ENCODE peak calls at places on chromosomes 2 and 18, in ten cellular contexts. R is pancreas; S is HFFc6; N is RWPE1; Z is CD4-positive, alpha-beta T cell; P is ovary; M is sigmoid colon; B is psoas muscle; C is HFF-Myc; V is cardiac muscle cell. E is an unnamed sample.

GRCh38 chr2:73013941-73014340 is 57.6 kb downstream of the SFXN5 start:
- DNase-seq in S (no peak), V (peak; percentile 41), P (no peak), R (no peak), C (no peak), B (no peak), M (no peak), Z (no peak), N (peak; percentile 26), E (no peak)

GRCh38 chr2:217804338-217804737 is 198.5 kb downstream of the TNS1 start:
- DNase-seq in Z (no peak), P (peak; percentile 11), B (no peak), M (peak; percentile 67), C (no peak), S (no peak), V (no peak), R (no peak), N (no peak), E (no peak)

GRCh38 chr2:70403267-70404053 is 101.6 kb upstream of the FAM136A start:
- DNase-seq in V (no peak), R (no peak), B (no peak), C (no peak), S (no peak), N (no peak), M (no peak), Z (no peak), P (no peak), E (no peak)

GRCh38 chr18:78721281-78721949 is 258.2 kb upstream of the SALL3 start:
- DNase-seq in P (no peak), R (no peak), C (no peak), N (no peak), Z (no peak), S (no peak), V (no peak), M (peak; percentile 50), B (no peak), E (no peak)

GRCh38 chr2:237128845-237129592 is 43.3 kb downstream of the COPS8 start:
- DNase-seq in S (no peak), V (no peak), Z (no peak), C (no peak), B (no peak), N (no peak), M (no peak), R (no peak), P (no peak), E (no peak)

GRCh38 chr2:217030081-217030480 is 170.2 kb upstream of the TNP1 start:
- DNase-seq in Z (no peak), B (no peak), M (no peak), V (no peak), P (no peak), N (no peak), R (no peak), S (no peak), C (no peak), E (no peak)

GRCh38 chr2:187581125-187581896 is 27.1 kb upstream of the TFPI start:
- DNase-seq in B (no peak), C (peak; percentile 15), V (peak; percentile 69), N (peak; percentile 13), Z (no peak), M (no peak), P (no peak), R (peak; percentile 31), S (peak; percentile 36), E (peak; percentile 44)

GRCh38 chr2:31430439-31431165 is 16.1 kb upstream of the XDH start:
- DNase-seq in N (no peak), S (no peak), M (no peak), B (no peak), Z (no peak), C (no peak), R (no peak), V (no peak), P (no peak), E (no peak)

GRCh38 chr2:84646514-84646913 is 130.2 kb downstream of the DNAH6 start:
- DNase-seq in C (no peak), P (no peak), R (no peak), Z (no peak), N (no peak), B (no peak), V (peak; percentile 0), S (no peak), M (no peak), E (no peak)

GRCh38 chr2:84652430-84652829 is 136.1 kb downstream of the DNAH6 start:
- DNase-seq in N (no peak), C (no peak), R (no peak), P (no peak), V (no peak), Z (no peak), B (no peak), M (no peak), S (no peak), E (no peak)

GRCh38 chr2:84647267-84647666 is 131.0 kb downstream of the DNAH6 start:
- DNase-seq in B (no peak), V (no peak), M (no peak), R (no peak), S (no peak), C (no peak), Z (no peak), P (no peak), N (no peak), E (no peak)

GRCh38 chr2:84649058-84649457 is 132.8 kb downstream of the DNAH6 start:
- DNase-seq in P (no peak), B (no peak), V (no peak), R (no peak), S (no peak), N (no peak), M (no peak), C (no peak), Z (no peak), E (no peak)

DNA sequence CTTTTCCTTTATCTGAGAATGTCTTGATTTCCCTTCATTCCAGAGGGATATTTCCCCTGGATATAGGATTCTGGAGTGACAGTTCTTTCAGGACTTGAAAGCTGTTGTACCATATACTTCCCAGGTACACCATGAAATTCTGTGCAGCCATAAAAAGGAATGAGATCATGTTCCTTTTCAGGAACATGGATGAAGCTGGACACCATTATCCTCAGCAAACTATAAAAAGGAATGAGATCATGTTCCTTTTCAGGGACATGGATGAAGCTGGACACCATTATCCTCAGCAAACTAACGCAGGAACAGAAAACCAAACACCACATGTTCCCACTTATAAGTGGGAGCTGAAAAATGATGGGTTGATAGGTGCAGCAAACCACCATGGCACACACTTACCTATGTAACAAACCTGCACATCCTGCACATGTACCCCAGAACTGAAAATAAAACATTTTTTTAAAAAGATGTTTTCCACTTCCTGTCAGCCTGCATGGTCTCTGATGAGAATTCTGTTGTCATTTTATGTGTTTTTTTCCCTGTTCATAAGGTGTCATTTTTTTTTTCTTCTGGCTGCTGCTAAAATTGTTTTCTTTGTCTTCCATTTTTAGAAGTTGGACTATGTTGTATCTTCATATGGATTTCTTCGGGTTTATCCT is 133.3 kb downstream of the DNAH6 start:
- DNase-seq in P (no peak), M (no peak), C (no peak), N (no peak), V (no peak), S (no peak), Z (no peak), B (no peak), R (no peak), E (no peak)
- TF ChIP-seq CTCF in P (no peak), M (no peak), C (no peak), N (no peak), V (no peak), S (no peak), Z (no peak), B (no peak), R (no peak), E (no peak)

GRCh38 chr18:46336278-46337205 is 232.4 kb downstream of the HAUS1 start:
- DNase-seq in V (peak; percentile 21), P (no peak), N (no peak), S (no peak), M (peak; percentile 50), Z (no peak), B (no peak), C (no peak), R (no peak), E (no peak)

GRCh38 chr18:46337206-46337710 is 233.1 kb downstream of the HAUS1 start:
- DNase-seq in V (no peak), C (no peak), P (no peak), Z (no peak), M (peak; percentile 14), S (no peak), N (no peak), B (no peak), R (no peak), E (no peak)

GRCh38 chr18:46338761-46339160 is 234.6 kb downstream of the HAUS1 start:
- DNase-seq in P (no peak), S (no peak), C (no peak), B (no peak), Z (no peak), V (no peak), N (no peak), M (peak; percentile 51), R (no peak), E (peak; percentile 16)

GRCh38 chr18:46340716-46341115 is 236.5 kb downstream of the HAUS1 start:
- DNase-seq in R (no peak), N (no peak), Z (no peak), C (no peak), M (peak; percentile 22), V (no peak), B (no peak), P (no peak), S (no peak), E (no peak)

DNA sequence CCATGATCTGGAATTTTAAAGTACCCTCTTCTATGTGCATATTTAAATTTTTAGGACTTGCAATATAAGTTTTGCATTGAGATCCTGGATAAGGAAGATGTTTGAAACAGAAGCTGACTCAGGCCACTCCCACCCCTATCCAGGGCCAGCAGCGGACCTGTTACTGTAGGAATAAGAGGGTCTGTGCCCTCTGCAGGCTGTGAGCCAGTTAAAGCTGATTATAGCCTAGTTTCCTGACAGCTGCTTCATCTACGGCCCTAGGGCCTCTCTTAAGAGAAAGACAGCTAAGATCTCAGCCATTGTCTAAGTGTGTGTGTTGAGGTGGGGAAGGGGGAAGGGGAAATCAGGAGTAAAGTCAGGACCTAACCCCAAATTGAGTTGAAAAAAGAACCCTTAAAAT is 234.0 kb downstream of the HAUS1 start:
- DNase-seq in P (no peak), S (no peak), V (no peak), M (peak; percentile 30), N (no peak), Z (no peak), C (no peak), R (no peak), B (no peak), E (peak; percentile 23)
- TF ChIP-seq CTCF in P (no peak), S (no peak), V (no peak), M (no peak), N (no peak), Z (no peak), C (no peak), R (no peak), B (no peak), E (no peak)

GRCh38 chr2:40844353-40845277 is 392.7 kb upstream of the SLC8A1 start:
- DNase-seq in V (peak; percentile 9), P (no peak), S (no peak), N (no peak), R (peak; percentile 8), B (no peak), C (no peak), Z (no peak), M (no peak), E (no peak)
- TF ChIP-seq CTCF in V (no peak), P (no peak), S (peak; percentile 26), N (no peak), R (no peak), B (no peak), C (no peak), Z (no peak), M (no peak), E (no peak)

DNA sequence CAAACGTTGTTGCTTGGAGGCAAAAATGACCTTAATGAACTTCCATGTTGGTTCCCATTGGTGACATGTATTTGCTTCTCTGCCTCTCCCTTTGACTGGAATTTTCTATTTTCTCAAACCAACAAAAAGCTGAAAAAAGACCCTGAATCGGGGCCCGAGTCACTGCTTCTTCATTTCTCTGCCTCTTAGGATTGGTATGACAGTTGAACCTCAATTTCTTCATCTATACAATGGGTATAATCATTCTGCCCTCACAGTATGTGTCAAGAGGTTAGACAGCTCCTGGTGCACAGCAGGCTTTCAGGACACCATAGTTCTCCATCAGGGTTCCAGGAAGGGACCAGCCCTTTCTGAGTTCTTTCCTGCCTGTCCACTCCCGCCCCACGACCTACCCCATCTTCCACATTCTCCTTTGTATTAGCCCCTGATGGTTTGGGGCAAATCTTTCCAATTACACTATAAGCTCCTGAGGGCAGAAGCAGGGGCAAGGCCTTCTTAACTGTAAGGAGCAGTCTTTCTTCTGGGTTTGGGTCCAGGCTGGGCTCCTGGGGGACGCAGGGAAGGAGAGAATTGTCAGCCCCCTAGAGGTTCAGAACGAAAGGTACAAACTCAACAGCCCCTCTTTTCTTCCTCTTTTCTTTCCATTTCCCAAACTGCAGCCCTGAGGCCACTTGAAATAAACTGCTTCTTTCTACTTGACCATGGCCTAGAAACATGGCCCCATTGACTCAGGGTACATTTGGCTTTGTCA is 6.3 kb upstream of the PKDCC start:
- DNase-seq in V (no peak), R (no peak), M (no peak), C (no peak), P (no peak), S (no peak), N (no peak), B (no peak), Z (no peak), E (no peak)
- TF ChIP-seq CTCF in V (no peak), R (no peak), M (no peak), C (no peak), P (no peak), S (no peak), N (no peak), B (no peak), Z (no peak), E (no peak)